ENCODE peak calls at places on chromosomes 11 and 22, in four cellular contexts. J is HCT116, Q is SK-N-SH, O is A549. H is an unnamed sample.

GRCh38 chr11:114215871-114216803 is 80.1 kb upstream of the NNMT start:
- DNase-seq in Q (no peak), J (no peak), O (no peak), H (no peak)

GRCh38 chr11:45527898-45528297 is 137.5 kb downstream of the CHST1 start:
- DNase-seq in O (no peak), Q (no peak), J (no peak), H (no peak)

GRCh38 chr22:48968201-48968959 is 859.3 kb downstream of the BRD1 start:
- DNase-seq in J (peak; percentile 23), O (peak; percentile 11), Q (no peak), H (no peak)

GRCh38 chr11:93196816-93197382 is 892 bp downstream of the SLC36A4 start:
- DNase-seq in J (peak; percentile 8), O (no peak), Q (peak; percentile 7), H (no peak)

GRCh38 chr11:24155792-24156191 is 341.1 kb upstream of the LUZP2 start:
- DNase-seq in O (no peak), J (no peak), Q (no peak), H (no peak)

GRCh38 chr22:48796295-48797015 is 1031.2 kb downstream of the BRD1 start:
- DNase-seq in Q (no peak), J (no peak), O (no peak), H (no peak)

GRCh38 chr11:67268036-67268683 is 1.9 kb downstream of the GRK2 start:
- DNase-seq in Q (no peak), O (no peak), J (no peak), H (no peak)

GRCh38 chr11:103863497-103863896 is 172.9 kb upstream of the DDI1 start:
- DNase-seq in J (no peak), Q (no peak), O (no peak), H (no peak)

GRCh38 chr11:12841946-12842630 is 167.0 kb upstream of the RASSF10 start:
- DNase-seq in J (no peak), O (peak; percentile 61), Q (peak; percentile 49), H (peak; percentile 85)

GRCh38 chr11:110606415-110606814 is 105.8 kb downstream of the ARHGAP20 start:
- DNase-seq in Q (no peak), O (no peak), J (no peak), H (no peak)

GRCh38 chr11:120260616-120261015 is 20.7 kb downstream of the POU2F3 start:
- DNase-seq in O (no peak), J (no peak), Q (no peak), H (no peak)

GRCh38 chr11:81070948-81071347 is 1630.1 kb upstream of the TENM4 start:
- DNase-seq in J (no peak), O (no peak), Q (no peak), H (no peak)
- TF ChIP-seq MAX in J (no peak), O (no peak), Q (no peak), H (no peak)

GRCh38 chr22:38175206-38176118 is 6.2 kb downstream of the PLA2G6 start:
- DNase-seq in J (no peak), O (no peak), Q (no peak), H (no peak)
- TF ChIP-seq MAX in J (no peak), O (no peak), Q (no peak), H (no peak)

DNA sequence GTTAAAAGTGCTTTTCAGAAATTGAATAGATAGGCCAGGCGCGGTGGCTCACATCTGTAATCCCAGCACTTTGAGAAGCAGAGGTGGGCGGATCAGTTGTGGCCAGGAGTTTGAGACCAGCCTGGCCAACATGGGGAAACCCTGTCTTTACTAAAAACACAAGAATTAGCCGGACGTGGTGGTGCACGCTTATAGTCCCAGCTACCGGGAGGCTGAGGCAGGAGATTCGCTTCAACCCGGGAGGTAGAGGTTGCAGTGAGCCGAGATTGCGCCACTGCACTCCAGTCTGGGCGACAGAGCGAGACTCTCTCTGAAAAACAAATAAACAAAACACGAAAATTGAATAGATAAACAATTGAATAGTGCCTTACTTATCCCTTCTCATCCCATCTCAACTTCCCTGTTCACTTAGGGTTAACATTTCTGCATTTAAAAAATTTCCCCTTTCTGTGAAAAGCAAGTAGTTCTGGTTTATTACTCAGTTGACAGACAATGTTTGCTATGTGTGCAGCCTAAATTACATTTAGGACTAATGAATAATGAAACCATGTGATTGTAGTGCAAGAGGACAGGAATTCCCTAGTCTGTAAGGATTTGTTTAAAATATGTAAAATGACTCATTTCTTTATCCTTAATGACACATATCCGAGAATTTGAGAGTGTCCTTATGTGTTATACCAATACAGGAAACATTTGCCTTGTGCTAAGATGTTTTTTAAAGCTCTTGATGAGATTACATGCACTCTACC is 6.0 kb downstream of the RNF169 start:
- DNase-seq in O (peak; percentile 38), J (no peak), Q (no peak), H (peak; percentile 92)
- TF ChIP-seq MAX in O (no peak), J (no peak), Q (peak; percentile 45), H (no peak)

DNA sequence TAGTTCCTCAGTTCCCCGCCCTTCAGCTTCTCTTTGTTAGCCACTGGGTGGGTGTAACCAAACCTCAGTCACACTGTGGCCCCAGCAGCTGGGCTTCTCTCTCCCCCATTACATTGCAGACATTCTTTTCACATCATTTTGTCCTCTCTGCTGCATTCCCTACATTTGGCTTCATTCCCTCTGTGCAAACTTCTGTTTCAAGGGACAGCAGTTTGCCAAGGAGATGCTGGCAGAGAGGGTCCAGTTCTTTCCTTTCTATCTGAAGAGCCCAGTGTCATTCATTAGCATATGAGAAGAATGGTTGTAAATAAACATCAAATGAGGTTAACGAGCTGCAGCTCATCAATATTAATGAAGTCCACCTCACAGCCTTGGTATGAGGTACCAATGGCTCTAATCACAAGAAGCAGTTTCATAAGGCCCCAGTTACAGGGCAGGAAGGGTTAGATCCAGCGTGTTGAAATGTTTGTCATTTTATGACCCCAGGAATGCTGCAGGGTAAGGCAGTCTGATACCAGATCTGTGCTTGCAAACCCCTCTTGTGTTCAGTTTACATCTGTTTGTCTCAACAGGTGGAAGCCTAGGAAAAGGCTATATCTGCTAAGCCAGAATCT is 72.2 kb downstream of the ARFGAP2 start:
- DNase-seq in Q (no peak), J (no peak), O (no peak), H (no peak)
- TF ChIP-seq MAX in Q (no peak), J (no peak), O (no peak), H (no peak)

GRCh38 chr11:72015511-72016061 is 16.9 kb downstream of the IL18BP start:
- DNase-seq in Q (no peak), O (peak; percentile 49), J (no peak), H (no peak)
- TF ChIP-seq MAX in Q (no peak), O (no peak), J (no peak), H (no peak)